ENCODE peak calls at places on chromosomes 11 and 22, in five cellular contexts. G is A549, A is HCT116, I is Peyer's patch, H is K562. R is an unnamed sample.

GRCh38 chr11:69203901-69204245 is 48.1 kb downstream of the SMIM38 start:
- DNase-seq in H (no peak), A (no peak), I (no peak), G (no peak), R (no peak)

GRCh38 chr22:48954781-48955311 is 872.8 kb downstream of the BRD1 start:
- DNase-seq in H (no peak), A (no peak), I (peak; percentile 11), G (no peak), R (no peak)

GRCh38 chr22:19046719-19047609 is 75.2 kb downstream of the DGCR2 start:
- DNase-seq in G (no peak), H (no peak), A (no peak), I (no peak), R (no peak)

GRCh38 chr22:30113494-30113893 is 33.2 kb downstream of the HORMAD2 start:
- DNase-seq in H (no peak), A (no peak), I (no peak), G (no peak), R (no peak)

GRCh38 chr22:30425616-30426394 is at the start of gene MTFP1:
- DNase-seq in G (peak; percentile 64), I (peak; percentile 62), H (peak; percentile 74), A (no peak), R (no peak)

GRCh38 chr22:46592390-46592872 is 27.8 kb upstream of the GRAMD4 start:
- DNase-seq in H (peak; percentile 55), G (no peak), A (no peak), I (peak; percentile 80), R (peak; percentile 76)

GRCh38 chr11:124839051-124839971 is 25.9 kb upstream of the ROBO3 start:
- DNase-seq in I (no peak), G (no peak), A (no peak), H (peak; percentile 17), R (no peak)

GRCh38 chr22:48826546-48826945 is 1001.1 kb downstream of the BRD1 start:
- DNase-seq in G (no peak), I (no peak), H (no peak), A (no peak), R (no peak)

GRCh38 chr22:50205781-50206569 is 5.2 kb downstream of the SELENOO start:
- DNase-seq in I (no peak), H (no peak), A (no peak), G (no peak), R (no peak)

GRCh38 chr11:119148855-119149370 is at the start of gene ABCG4:
- DNase-seq in H (no peak), I (peak; percentile 17), G (no peak), A (no peak), R (no peak)

GRCh38 chr11:79388201-79388600 is 52.6 kb downstream of the TENM4 start:
- DNase-seq in H (no peak), A (no peak), G (no peak), I (no peak), R (no peak)

GRCh38 chr11:115555336-115556090 is 51.3 kb upstream of the CADM1 start:
- DNase-seq in I (no peak), G (no peak), H (no peak), A (no peak), R (no peak)

GRCh38 chr22:44331881-44332714 is 19.3 kb upstream of the SHISAL1 start:
- DNase-seq in I (no peak), H (no peak), G (peak; percentile 22), A (no peak), R (no peak)

GRCh38 chr22:30221121-30221992 is 25.2 kb downstream of the LIF start:
- DNase-seq in A (no peak), I (peak; percentile 78), G (no peak), H (no peak), R (no peak)

GRCh38 chr11:95863486-95864140 is 60.3 kb downstream of the MTMR2 start:
- DNase-seq in G (no peak), I (no peak), H (no peak), A (no peak), R (no peak)

GRCh38 chr11:59271811-59272327 is 59.1 kb upstream of the MPEG1 start:
- DNase-seq in A (no peak), H (no peak), G (no peak), I (no peak), R (no peak)

GRCh38 chr11:126634963-126635362 is 279.5 kb downstream of the ST3GAL4 start:
- DNase-seq in H (no peak), G (no peak), A (no peak), I (no peak), R (no peak)

GRCh38 chr22:47437110-47437509 is 674.7 kb downstream of the TBC1D22A start:
- DNase-seq in G (no peak), H (no peak), I (no peak), A (no peak), R (no peak)

GRCh38 chr22:42269407-42270177 is 861 bp downstream of the TCF20 start:
- DNase-seq in A (peak; percentile 48), H (peak; percentile 72), I (peak; percentile 82), G (peak; percentile 64), R (peak; percentile 40)

GRCh38 chr22:19832476-19833108 is 22.1 kb downstream of the GNB1L start:
- DNase-seq in H (no peak), A (no peak), G (no peak), I (no peak), R (no peak)

GRCh38 chr22:26592368-26593015 is 2.6 kb upstream of the TPST2 start:
- DNase-seq in A (no peak), G (no peak), H (no peak), I (peak; percentile 76), R (no peak)

GRCh38 chr11:30488304-30488998 is 97.7 kb downstream of the MPPED2 start:
- DNase-seq in H (no peak), A (no peak), I (no peak), G (peak; percentile 3), R (no peak)

GRCh38 chr11:105489431-105489830 is 120.4 kb upstream of the GRIA4 start:
- DNase-seq in A (no peak), I (no peak), H (no peak), G (no peak), R (no peak)

GRCh38 chr22:43176090-43176489 is 10.8 kb downstream of the TTLL12 start:
- DNase-seq in H (no peak), I (no peak), G (no peak), A (no peak), R (no peak)

GRCh38 chr11:86197448-86197847 is 47.1 kb upstream of the EED start:
- DNase-seq in I (no peak), G (no peak), H (peak; percentile 63), A (no peak), R (no peak)

GRCh38 chr11:93198221-93198650 is 445 bp upstream of the SLC36A4 start:
- DNase-seq in I (no peak), H (no peak), G (no peak), A (no peak), R (no peak)

GRCh38 chr22:43731986-43732385 is 80.1 kb downstream of the EFCAB6 start:
- DNase-seq in I (no peak), H (no peak), A (no peak), G (no peak), R (no peak)

GRCh38 chr22:45334068-45334467 is 24.3 kb downstream of the FAM118A start:
- DNase-seq in G (no peak), H (no peak), I (no peak), A (no peak), R (no peak)

DNA sequence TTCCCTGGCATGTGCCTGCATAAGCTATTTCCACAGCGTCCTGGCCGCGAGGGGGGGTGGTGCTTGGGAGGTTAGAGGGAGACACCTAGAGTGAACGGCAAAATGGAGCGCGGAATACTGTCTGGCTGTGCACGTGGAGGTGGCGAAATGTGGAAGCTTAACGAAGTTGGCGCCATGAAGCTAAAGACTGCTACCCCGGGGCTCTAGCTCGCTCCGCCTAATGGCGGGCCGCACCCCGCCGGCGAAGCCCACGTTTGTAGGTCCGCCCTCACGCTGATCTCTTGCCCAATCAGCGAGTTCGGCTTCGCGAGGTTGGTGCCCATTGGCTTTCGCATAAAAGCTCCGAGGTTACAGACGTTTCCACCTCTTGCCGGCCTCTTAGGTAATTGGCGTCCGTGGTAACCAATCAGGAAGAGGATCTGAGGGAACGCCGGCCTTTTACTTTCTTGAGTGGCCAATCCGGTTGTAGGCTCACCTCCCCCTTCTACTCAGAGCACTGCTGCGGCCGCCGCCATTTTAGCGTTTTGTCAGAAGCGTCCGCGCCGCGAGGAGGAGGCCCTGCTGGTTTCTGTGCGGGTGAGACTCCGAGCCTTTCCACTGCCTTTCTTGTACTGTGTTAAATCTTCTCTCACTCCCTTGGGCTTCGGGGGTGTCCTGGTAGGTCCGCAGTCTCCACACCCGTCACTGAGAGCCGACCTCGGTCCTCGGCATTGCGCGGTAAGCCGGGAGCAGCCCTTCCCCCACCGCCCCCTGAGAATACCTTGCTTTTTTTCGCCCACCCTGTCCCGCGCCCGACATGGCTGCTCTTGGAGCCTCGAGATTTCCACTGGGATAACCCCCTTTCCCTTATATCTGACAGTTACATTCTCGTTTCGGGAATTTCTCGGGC is at the start of gene RBM4:
- DNase-seq in A (peak; percentile 100), I (peak; percentile 96), H (peak; percentile 100), G (peak; percentile 100), R (peak; percentile 94)
- TF ChIP-seq POLR2A in A (peak; percentile 68), I (peak; percentile 63), H (peak; percentile 96), G (peak; percentile 73), R (peak; percentile 78)

DNA sequence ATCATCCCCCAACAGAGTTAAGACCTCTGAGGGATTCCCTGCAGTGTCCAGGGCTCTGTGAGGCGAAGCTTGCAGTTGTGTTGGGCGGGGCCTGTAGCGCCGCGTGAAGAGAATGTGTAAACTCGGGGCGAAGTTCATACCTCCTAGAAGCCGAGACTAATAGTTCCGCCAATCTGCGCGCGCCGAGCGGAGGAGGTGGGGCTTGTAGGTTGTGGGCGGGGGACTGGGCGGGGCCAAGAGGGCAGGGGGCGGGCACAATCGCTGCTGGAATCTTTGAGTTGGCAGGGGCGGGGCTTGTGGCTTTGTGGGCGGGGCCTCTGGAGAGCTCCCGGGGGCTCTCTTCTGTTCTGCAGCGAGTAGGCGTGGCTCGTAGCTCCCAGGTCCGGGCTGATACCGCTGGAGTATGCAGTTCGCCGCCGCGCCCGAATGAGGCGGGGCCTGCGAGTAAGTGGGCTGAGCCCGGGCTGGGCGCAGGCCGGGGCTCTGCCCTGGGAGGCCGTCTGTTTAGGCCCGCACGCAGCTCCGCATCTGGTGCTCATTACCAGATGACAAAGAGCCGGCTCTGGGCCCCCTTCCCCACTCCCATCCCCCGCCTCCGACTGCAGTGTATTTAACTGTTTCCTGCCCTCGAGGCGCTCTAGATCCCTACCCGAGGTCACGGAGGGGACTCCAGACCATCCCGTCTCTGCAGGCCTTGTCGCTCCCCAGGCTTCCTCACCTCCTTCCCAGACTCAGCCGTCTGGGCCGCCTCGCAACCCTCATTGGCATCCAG is 4.1 kb downstream of the CD248 start:
- DNase-seq in A (peak; percentile 94), G (peak; percentile 98), I (peak; percentile 100), H (peak; percentile 99), R (peak; percentile 98)
- TF ChIP-seq POLR2A in A (peak; percentile 1), G (peak; percentile 41), I (no peak), H (no peak), R (peak; percentile 31)

GRCh38 chr11:78161937-78162336 is 22.5 kb upstream of the ALG8 start:
- DNase-seq in A (no peak), H (no peak), G (no peak), I (no peak), R (no peak)

GRCh38 chr11:78164471-78164870 is 24.0 kb downstream of the KCTD21 start:
- DNase-seq in G (no peak), H (no peak), A (no peak), I (no peak), R (no peak)

GRCh38 chr11:78161346-78161745 is 21.9 kb upstream of the ALG8 start:
- DNase-seq in I (no peak), G (no peak), A (no peak), H (no peak), R (no peak)

GRCh38 chr11:78166832-78167469 is 21.5 kb downstream of the KCTD21 start:
- DNase-seq in I (no peak), H (peak; percentile 54), G (no peak), A (no peak), R (no peak)

GRCh38 chr11:78163828-78164227 is 24.4 kb upstream of the ALG8 start:
- DNase-seq in I (no peak), G (no peak), A (no peak), H (no peak), R (no peak)
- TF ChIP-seq POLR2A in I (no peak), G (no peak), A (no peak), H (no peak), R (no peak)

GRCh38 chr22:35376728-35377472 is 4.0 kb upstream of the HMOX1 start:
- DNase-seq in G (peak; percentile 96), H (peak; percentile 95), A (peak; percentile 83), I (peak; percentile 84), R (peak; percentile 65)
- TF ChIP-seq POLR2A in G (no peak), H (peak; percentile 51), A (no peak), I (no peak), R (no peak)

R was measured in H54.